ENCODE peak calls at places on chromosomes 7 and 10, in four cellular contexts. One of them, this sample, is unnamed.

GRCh38 chr7:100580466-100581283 is 5.3 kb downstream of the LRCH4 start:
- DNase-seq in stimulated activated CD8-positive, alpha-beta memory T cell treated with anti-CD3 and anti-CD28 coated beads, Interleukin-12 subunit alpha, Interleukin-12 subunit beta, amount 100 ng/mL, for 1 hour: no peak
- DNase-seq in GM18507: no peak
- DNase-seq in iPS-NIHi11: no peak
- DNase-seq in this sample: peak; percentile 32

GRCh38 chr10:110364531-110364937 is 59.8 kb upstream of the SMNDC1 start:
- DNase-seq in stimulated activated CD8-positive, alpha-beta memory T cell treated with anti-CD3 and anti-CD28 coated beads, Interleukin-12 subunit alpha, Interleukin-12 subunit beta, amount 100 ng/mL, for 1 hour: no peak
- DNase-seq in GM18507: no peak
- DNase-seq in iPS-NIHi11: no peak
- DNase-seq in this sample: no peak

GRCh38 chr10:114313139-114313538 is 74.1 kb downstream of the VWA2 start:
- DNase-seq in stimulated activated CD8-positive, alpha-beta memory T cell treated with anti-CD3 and anti-CD28 coated beads, Interleukin-12 subunit alpha, Interleukin-12 subunit beta, amount 100 ng/mL, for 1 hour: no peak
- DNase-seq in GM18507: no peak
- DNase-seq in iPS-NIHi11: no peak
- DNase-seq in this sample: no peak

GRCh38 chr10:103814626-103815370 is 40.6 kb downstream of the SH3PXD2A start:
- DNase-seq in stimulated activated CD8-positive, alpha-beta memory T cell treated with anti-CD3 and anti-CD28 coated beads, Interleukin-12 subunit alpha, Interleukin-12 subunit beta, amount 100 ng/mL, for 1 hour: no peak
- DNase-seq in GM18507: no peak
- DNase-seq in iPS-NIHi11: no peak
- DNase-seq in this sample: no peak

GRCh38 chr10:11754620-11755019 is 12.4 kb downstream of the ECHDC3 start:
- DNase-seq in stimulated activated CD8-positive, alpha-beta memory T cell treated with anti-CD3 and anti-CD28 coated beads, Interleukin-12 subunit alpha, Interleukin-12 subunit beta, amount 100 ng/mL, for 1 hour: no peak
- DNase-seq in GM18507: no peak
- DNase-seq in iPS-NIHi11: no peak
- DNase-seq in this sample: peak; percentile 19

GRCh38 chr10:50384238-50384637 is 132.9 kb upstream of the ASAH2 start:
- DNase-seq in stimulated activated CD8-positive, alpha-beta memory T cell treated with anti-CD3 and anti-CD28 coated beads, Interleukin-12 subunit alpha, Interleukin-12 subunit beta, amount 100 ng/mL, for 1 hour: no peak
- DNase-seq in GM18507: no peak
- DNase-seq in iPS-NIHi11: no peak
- DNase-seq in this sample: no peak

GRCh38 chr10:114404171-114405010 is at the start of gene AFAP1L2:
- DNase-seq in stimulated activated CD8-positive, alpha-beta memory T cell treated with anti-CD3 and anti-CD28 coated beads, Interleukin-12 subunit alpha, Interleukin-12 subunit beta, amount 100 ng/mL, for 1 hour: no peak
- DNase-seq in GM18507: no peak
- DNase-seq in iPS-NIHi11: peak; percentile 70
- DNase-seq in this sample: peak; percentile 82

GRCh38 chr7:96377399-96377798 is 55.5 kb upstream of the SLC25A13 start:
- DNase-seq in stimulated activated CD8-positive, alpha-beta memory T cell treated with anti-CD3 and anti-CD28 coated beads, Interleukin-12 subunit alpha, Interleukin-12 subunit beta, amount 100 ng/mL, for 1 hour: no peak
- DNase-seq in GM18507: no peak
- DNase-seq in iPS-NIHi11: no peak
- DNase-seq in this sample: no peak

This sample was measured in endodermal cell.